ENCODE peak calls at places on chromosomes 3 and 15, in seven cellular contexts. P, V, O, X, U, E and Q are unnamed samples.

GRCh38 chr3:8607285-8608040 is 37.1 kb downstream of the SSUH2 start:
- DNase-seq in P (peak), V (no peak), O (peak), X (no peak), U (no peak), E (peak), Q (no peak)

GRCh38 chr3:118369892-118370491 is 664.7 kb downstream of the IGSF11 start:
- DNase-seq in P (no peak), V (no peak), O (no peak), X (no peak), U (no peak), E (no peak), Q (no peak)

GRCh38 chr3:110419096-110419495 is 652.5 kb upstream of the NECTIN3 start:
- DNase-seq in P (no peak), V (no peak), O (no peak), X (no peak), U (no peak), E (no peak), Q (peak)

GRCh38 chr15:68484696-68485400 is 52.9 kb upstream of the ITGA11 start:
- DNase-seq in P (no peak), V (no peak), O (peak), X (no peak), U (peak), E (no peak), Q (peak)

GRCh38 chr3:129010316-129010956 is 9.3 kb downstream of the EFCC1 start:
- DNase-seq in P (no peak), V (no peak), O (no peak), X (no peak), U (no peak), E (no peak), Q (no peak)

GRCh38 chr3:81887448-81887847 is 126.0 kb upstream of the GBE1 start:
- DNase-seq in P (no peak), V (no peak), O (no peak), X (no peak), U (no peak), E (no peak), Q (no peak)

GRCh38 chr15:39834256-39834655 is 51.6 kb upstream of the FSIP1 start:
- DNase-seq in P (no peak), V (no peak), O (peak), X (no peak), U (no peak), E (no peak), Q (peak)

GRCh38 chr15:32106401-32107381 is 76.4 kb downstream of the CHRNA7 start:
- DNase-seq in P (no peak), V (no peak), O (no peak), X (no peak), U (no peak), E (no peak), Q (no peak)

GRCh38 chr3:15281817-15282216 is 50.6 kb downstream of the SH3BP5 start:
- DNase-seq in P (no peak), V (no peak), O (no peak), X (no peak), U (no peak), E (no peak), Q (no peak)

GRCh38 chr3:141279074-141279945 is 47.7 kb downstream of the PXYLP1 start:
- DNase-seq in P (no peak), V (no peak), O (no peak), X (peak), U (no peak), E (no peak), Q (no peak)

GRCh38 chr3:77191014-77191413 is 151.1 kb downstream of the ROBO2 start:
- DNase-seq in P (no peak), V (no peak), O (no peak), X (no peak), U (no peak), E (no peak), Q (no peak)

GRCh38 chr3:65030847-65031463 is 343.2 kb upstream of the ADAMTS9 start:
- DNase-seq in P (peak), V (no peak), O (no peak), X (no peak), U (no peak), E (no peak), Q (peak)

GRCh38 chr3:57164217-57164605 is 942 bp downstream of the IL17RD start:
- DNase-seq in P (peak), V (peak), O (peak), X (no peak), U (no peak), E (peak), Q (no peak)

GRCh38 chr3:72141264-72141663 is 356.3 kb upstream of the PROK2 start:
- DNase-seq in P (no peak), V (no peak), O (no peak), X (no peak), U (no peak), E (no peak), Q (no peak)

GRCh38 chr3:194087995-194088841 is 47.7 kb upstream of the HES1 start:
- DNase-seq in P (no peak), V (no peak), O (no peak), X (no peak), U (no peak), E (no peak), Q (no peak)

GRCh38 chr3:9169951-9170850 is 79.2 kb downstream of the SRGAP3 start:
- DNase-seq in P (no peak), V (no peak), O (no peak), X (no peak), U (no peak), E (no peak), Q (no peak)

GRCh38 chr15:63986185-63986680 is 60.1 kb downstream of the DAPK2 start:
- DNase-seq in P (no peak), V (no peak), O (peak), X (no peak), U (no peak), E (no peak), Q (no peak)